ENCODE peak calls at places on chromosomes 7 and 10, in seven cellular contexts. G, I, U, X, Q, T and S are unnamed samples. For H3K27me3, the result is how much of the 10 kb centered on the place peaks cover.

GRCh38 chr7:151410405-151411390 is 860 bp upstream of the WDR86 start:
- DNase-seq in U (peak), T (no peak), Q (no peak), I (no peak), G (peak), X (peak), S (no peak)

GRCh38 chr7:157299613-157300405 is 37.0 kb upstream of the DNAJB6 start:
- DNase-seq in I (no peak), U (no peak), T (no peak), G (no peak), Q (no peak), X (no peak), S (no peak)

GRCh38 chr10:15472431-15473400 is 101.6 kb upstream of the FAM171A1 start:
- DNase-seq in G (peak), U (no peak), I (peak), Q (peak), T (no peak), X (peak), S (peak)

GRCh38 chr10:10677479-10677878 is 340.2 kb upstream of the CELF2 start:
- DNase-seq in Q (peak), X (peak), I (peak), U (peak), G (peak), T (peak), S (peak)

GRCh38 chr7:101166603-101166908 is 1.2 kb upstream of the VGF start:
- DNase-seq in X (no peak), Q (no peak), U (no peak), I (no peak), T (no peak), G (peak), S (no peak)

GRCh38 chr7:79175390-79175789 is 278.1 kb downstream of the MAGI2 start:
- DNase-seq in X (no peak), Q (no peak), U (no peak), I (no peak), G (no peak), T (peak), S (no peak)

GRCh38 chr10:1187151-1187854 is 131.1 kb downstream of the WDR37 start:
- DNase-seq in X (no peak), I (no peak), U (no peak), Q (no peak), T (no peak), G (no peak), S (no peak)

GRCh38 chr7:121385800-121386179 is 10.3 kb downstream of the FAM3C start:
- DNase-seq in U (no peak), G (no peak), T (peak), X (no peak), Q (peak), I (no peak), S (peak)

GRCh38 chr10:91552706-91553105 is 80.2 kb downstream of the PPP1R3C start:
- DNase-seq in U (no peak), I (no peak), X (peak), Q (peak), G (peak), T (no peak), S (no peak)

GRCh38 chr7:128247108-128247507 is 6.0 kb downstream of the LEP start:
- DNase-seq in U (no peak), T (no peak), I (no peak), Q (no peak), X (no peak), G (no peak), S (no peak)

GRCh38 chr7:197413-198335 is 5.3 kb downstream of the FAM20C start:
- DNase-seq in G (no peak), X (no peak), T (no peak), U (no peak), Q (no peak), I (no peak), S (no peak)

GRCh38 chr10:110764793-110765512 is 106.8 kb upstream of the PDCD4 start:
- DNase-seq in Q (no peak), U (no peak), X (no peak), G (no peak), I (no peak), T (no peak), S (no peak)

GRCh38 chr7:12728192-12728538 is 40.7 kb downstream of the ARL4A start:
- DNase-seq in U (no peak), X (no peak), Q (no peak), I (no peak), G (no peak), T (no peak), S (no peak)

GRCh38 chr7:107213193-107213788 is 44.5 kb downstream of the HBP1 start:
- DNase-seq in Q (no peak), G (no peak), I (no peak), U (no peak), T (no peak), X (peak), S (no peak)

GRCh38 chr7:149854611-149855367 is 16.6 kb downstream of the ZNF862 start:
- DNase-seq in T (no peak), I (no peak), Q (peak), G (peak), U (no peak), X (peak), S (peak)

GRCh38 chr10:105800626-105801025 is 1159.5 kb downstream of the SORCS3 start:
- DNase-seq in T (no peak), G (peak), X (no peak), I (no peak), Q (no peak), U (no peak), S (no peak)

GRCh38 chr10:76874151-76874550 is 763.5 kb downstream of the KCNMA1 start:
- DNase-seq in U (no peak), G (no peak), T (no peak), X (no peak), Q (no peak), I (no peak), S (peak)

GRCh38 chr7:2190531-2190930 is 42.2 kb downstream of the MAD1L1 start:
- DNase-seq in I (no peak), T (no peak), G (peak), X (peak), U (no peak), Q (peak), S (peak)

GRCh38 chr10:103807996-103808395 is 47.4 kb downstream of the SH3PXD2A start:
- DNase-seq in I (no peak), T (no peak), X (no peak), U (no peak), G (no peak), Q (no peak), S (no peak)

GRCh38 chr10:125029584-125030242 is 87.8 kb downstream of the ZRANB1 start:
- DNase-seq in G (no peak), U (no peak), T (no peak), Q (peak), X (no peak), I (no peak), S (peak)

GRCh38 chr7:64314493-64315020 is 796 bp downstream of the ZNF736 start:
- DNase-seq in I (no peak), Q (no peak), X (no peak), G (no peak), U (no peak), T (no peak), S (no peak)

GRCh38 chr7:82549616-82550285 is 106.2 kb upstream of the CACNA2D1 start:
- DNase-seq in U (no peak), X (no peak), T (no peak), I (no peak), G (no peak), Q (no peak), S (no peak)

GRCh38 chr7:30921951-30922401 is 10.3 kb downstream of the AQP1 start:
- DNase-seq in I (no peak), X (peak), U (no peak), G (no peak), Q (no peak), T (no peak), S (no peak)

GRCh38 chr10:132329565-132330485 is 2.2 kb upstream of the LRRC27 start:
- DNase-seq in U (no peak), I (no peak), Q (peak), T (no peak), G (peak), X (no peak), S (peak)

GRCh38 chr7:138833596-138833995 is 35.6 kb upstream of the ATP6V0A4 start:
- DNase-seq in X (no peak), T (no peak), I (no peak), G (no peak), Q (no peak), U (no peak), S (no peak)

GRCh38 chr7:96221888-96222287 is 100.0 kb downstream of the SLC25A13 start:
- DNase-seq in Q (no peak), T (no peak), G (no peak), X (no peak), U (no peak), I (no peak), S (no peak)

GRCh38 chr7:87152897-87153641 is 816 bp downstream of the DMTF1 start:
- DNase-seq in T (peak), U (no peak), X (no peak), Q (peak), I (no peak), G (peak), S (peak)

GRCh38 chr7:37085600-37085999 is 361.3 kb upstream of the AOAH start:
- DNase-seq in T (no peak), Q (no peak), X (no peak), U (no peak), G (no peak), I (no peak), S (no peak)

GRCh38 chr10:28312572-28312971 is 9.7 kb upstream of the MPP7 start:
- DNase-seq in T (no peak), X (no peak), U (no peak), Q (no peak), G (no peak), I (no peak), S (no peak)

GRCh38 chr10:62709200-62709599 is 95.3 kb upstream of the ADO start:
- DNase-seq in X (no peak), T (no peak), Q (no peak), G (no peak), I (no peak), U (no peak), S (no peak)
- H2BK120ac ChIP-seq in X (no peak), T (no peak), Q (no peak), G (no peak), I (no peak), U (no peak), S (no peak)

DNA sequence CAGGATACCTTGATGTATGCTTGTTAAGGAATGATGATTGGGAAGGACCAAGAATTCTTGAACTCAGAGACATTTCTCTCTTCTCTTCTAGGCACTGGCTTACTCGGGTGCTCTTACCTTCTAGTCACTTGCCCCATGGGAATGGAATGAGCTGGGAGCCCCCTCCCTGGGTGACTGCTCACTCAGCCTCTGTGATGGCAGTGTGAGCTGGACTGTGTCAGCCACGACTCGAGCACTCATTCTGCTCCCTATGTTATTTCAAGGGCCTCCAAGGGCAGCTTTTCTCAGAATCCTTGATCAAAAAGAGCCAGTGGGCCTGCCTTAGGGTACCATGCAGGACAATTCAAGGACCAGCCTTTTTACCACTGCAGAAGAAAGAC is 10.7 kb downstream of the ZDHHC16 start:
- DNase-seq in T (no peak), U (no peak), I (no peak), X (no peak), Q (no peak), G (no peak), S (no peak)
- H2BK5ac ChIP-seq in T (no peak), U (no peak), I (no peak), X (no peak), Q (no peak), G (no peak), S (no peak)

GRCh38 chr7:103989200-103989784 is at the start of gene RELN:
- DNase-seq in T (no peak), Q (peak), I (no peak), X (peak), G (peak), U (peak), S (peak)
- H3K27me3 ChIP-seq in T (under half), Q (under half), I (under half), X (under half), G (under half), U (half or more), S (under half)

DNA sequence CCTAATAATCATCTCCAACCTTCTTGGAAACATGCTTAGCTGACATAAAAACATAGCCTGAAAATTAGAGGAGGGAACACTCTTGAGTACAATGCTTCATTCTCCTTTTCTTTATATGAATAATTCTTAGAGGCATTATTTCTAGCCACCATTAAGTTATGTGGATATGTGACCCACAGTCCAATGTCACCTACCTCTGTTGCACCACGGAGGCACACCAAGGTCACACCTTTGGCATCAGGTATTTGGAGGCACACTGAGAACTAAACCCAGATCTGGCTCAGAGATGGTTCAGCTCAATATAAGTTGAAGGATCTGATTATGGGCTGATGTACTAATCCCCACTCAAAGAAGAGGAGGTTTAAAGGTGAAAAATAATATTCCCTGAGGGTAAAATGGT is 385.1 kb downstream of the POM121L12 start:
- DNase-seq in I (no peak), G (no peak), Q (no peak), T (no peak), U (no peak), X (no peak), S (no peak)
- H2BK120ac ChIP-seq in I (no peak), G (no peak), Q (no peak), T (no peak), U (no peak), X (no peak), S (no peak)